ENCODE peak calls at places on chromosomes 4 and X, in four cellular contexts. T is IMR-90, F is neuronal stem cell, U is mesenchymal stem cell. S is an unnamed sample.

GRCh38 chr4:26330186-26330787 is 9.5 kb downstream of the RBPJ start:
- DNase-seq in T (peak; percentile 68), F (no peak), U (peak; percentile 74), S (peak; percentile 84)

GRCh38 chrX:129717902-129718301 is 20.9 kb upstream of the XPNPEP2 start:
- DNase-seq in T (peak; percentile 78), F (no peak), U (peak; percentile 75), S (peak; percentile 18)

GRCh38 chrX:9519546-9520210 is 54.8 kb downstream of the TBL1X start:
- DNase-seq in T (no peak), F (no peak), U (no peak), S (no peak)

GRCh38 chr4:164943192-164943591 is 34.3 kb downstream of the TRIM61 start:
- DNase-seq in T (no peak), F (no peak), U (no peak), S (peak; percentile 90)

GRCh38 chrX:50098241-50098640 is 102.6 kb downstream of the AKAP4 start:
- DNase-seq in T (no peak), F (no peak), U (no peak), S (no peak)

GRCh38 chr4:17055788-17056187 is 157.3 kb upstream of the LDB2 start:
- DNase-seq in T (peak; percentile 97), F (no peak), U (peak; percentile 67), S (no peak)

GRCh38 chr4:48546336-48546735 is 56.3 kb downstream of the ZAR1 start:
- DNase-seq in T (peak; percentile 52), F (peak; percentile 23), U (peak; percentile 40), S (peak; percentile 2)

GRCh38 chrX:85444613-85445012 is 65.1 kb upstream of the POF1B start:
- DNase-seq in T (no peak), F (no peak), U (no peak), S (no peak)

GRCh38 chrX:103791826-103792458 is 15.3 kb downstream of the PLP1 start:
- DNase-seq in T (peak; percentile 48), F (no peak), U (no peak), S (peak; percentile 66)

GRCh38 chr4:101977096-101977495 is 186.6 kb downstream of the BANK1 start:
- DNase-seq in T (peak; percentile 94), F (no peak), U (peak; percentile 89), S (peak; percentile 55)

GRCh38 chrX:13688772-13689518 is at the start of gene RAB9A:
- DNase-seq in T (peak; percentile 68), F (peak; percentile 62), U (peak; percentile 79), S (peak; percentile 78)
- H4K8ac ChIP-seq in T (peak within 1 kb of the TSS; percentile 29), F (no peak within 1 kb of the TSS), U (no peak within 1 kb of the TSS), S (peak within 1 kb of the TSS; percentile 84)

GRCh38 chr4:87547016-87547708 is 18.0 kb upstream of the SPARCL1 start:
- DNase-seq in T (no peak), F (no peak), U (no peak), S (no peak)
- H2AFZ ChIP-seq in T (no peak overlapping the region), F (no peak overlapping the region), U (no peak overlapping the region), S (no peak overlapping the region)

GRCh38 chr4:104571341-104571740 is 76.6 kb upstream of the CXXC4 start:
- DNase-seq in T (no peak), F (no peak), U (no peak), S (peak; percentile 78)
- H3K36me3 ChIP-seq in T (no peaks in the 10 kb centered on the region), F (no peaks in the 10 kb centered on the region), U (no peaks in the 10 kb centered on the region), S (no peaks in the 10 kb centered on the region)

DNA sequence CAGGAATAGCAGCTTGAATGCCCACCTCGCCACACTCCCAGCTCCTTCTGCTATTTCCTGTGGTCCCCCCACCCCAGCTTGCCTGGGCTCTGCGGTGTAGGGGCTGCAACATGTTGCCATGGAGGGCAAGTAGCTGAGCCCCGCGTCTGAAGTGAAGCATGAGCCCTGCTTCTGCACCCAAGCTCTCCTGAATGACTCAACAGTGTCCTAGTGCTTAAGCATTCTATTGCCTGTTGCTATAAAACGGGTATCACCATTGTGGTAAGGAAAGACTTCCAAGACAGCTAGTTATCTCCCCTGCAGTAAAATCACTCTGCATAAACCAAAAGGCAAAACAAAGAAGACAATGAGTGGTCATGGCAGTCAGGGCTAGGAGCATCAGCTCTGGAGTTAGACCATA is 31.4 kb upstream of the SPATA4 start:
- DNase-seq in T (peak; percentile 48), F (no peak), U (peak; percentile 9), S (no peak)
- H4K8ac ChIP-seq in T (no peak overlapping the region), F (no peak overlapping the region), U (no peak overlapping the region), S (no peak overlapping the region)

GRCh38 chr4:30760560-30760959 is 40.4 kb downstream of the PCDH7 start:
- DNase-seq in T (no peak), F (no peak), U (no peak), S (no peak)

GRCh38 chr4:30767147-30767546 is 47.0 kb downstream of the PCDH7 start:
- DNase-seq in T (no peak), F (no peak), U (no peak), S (no peak)

GRCh38 chr4:30765022-30765421 is 44.9 kb downstream of the PCDH7 start:
- DNase-seq in T (no peak), F (no peak), U (no peak), S (no peak)

GRCh38 chr4:30768278-30768677 is 48.1 kb downstream of the PCDH7 start:
- DNase-seq in T (no peak), F (no peak), U (peak; percentile 32), S (no peak)

GRCh38 chr4:30763337-30763736 is 43.2 kb downstream of the PCDH7 start:
- DNase-seq in T (peak; percentile 80), F (no peak), U (peak; percentile 50), S (no peak)
- H2AFZ ChIP-seq in T (no peak overlapping the region), F (no peak overlapping the region), U (no peak overlapping the region), S (no peak overlapping the region)

GRCh38 chr4:55437356-55437796 is 41.6 kb downstream of the TMEM165 start:
- DNase-seq in T (peak; percentile 75), F (no peak), U (peak; percentile 44), S (peak; percentile 33)

GRCh38 chr4:55426518-55426917 is 30.8 kb downstream of the TMEM165 start:
- DNase-seq in T (no peak), F (no peak), U (peak; percentile 30), S (peak; percentile 15)

GRCh38 chr4:55437823-55438222 is 42.1 kb downstream of the TMEM165 start:
- DNase-seq in T (no peak), F (no peak), U (no peak), S (no peak)

GRCh38 chr4:55435136-55435535 is 39.4 kb downstream of the TMEM165 start:
- DNase-seq in T (peak; percentile 48), F (no peak), U (peak; percentile 34), S (peak; percentile 33)

GRCh38 chr4:55431710-55432336 is 36.1 kb downstream of the TMEM165 start:
- DNase-seq in T (no peak), F (no peak), U (no peak), S (no peak)
- H3K36me3 ChIP-seq in T (peaks cover 32% of the 10 kb centered on the region), F (peaks cover 100% of the 10 kb centered on the region), U (peaks cover 94% of the 10 kb centered on the region), S (peaks cover 18% of the 10 kb centered on the region)

GRCh38 chrX:499870-500364 is 113.2 kb upstream of the PPP2R3B start:
- DNase-seq in T (no peak), F (peak; percentile 46), U (no peak), S (no peak)
- H4K8ac ChIP-seq in T (no peak overlapping the region), F (no peak overlapping the region), U (no peak overlapping the region), S (no peak overlapping the region)

GRCh38 chr4:184094532-184095192 is 123.0 kb downstream of the ENPP6 start:
- DNase-seq in T (no peak), F (no peak), U (no peak), S (peak; percentile 23)

GRCh38 chr4:184090571-184090970 is 127.1 kb downstream of the ENPP6 start:
- DNase-seq in T (no peak), F (no peak), U (no peak), S (no peak)
- H2AFZ ChIP-seq in T (no peak overlapping the region), F (no peak overlapping the region), U (no peak overlapping the region), S (no peak overlapping the region)

DNA sequence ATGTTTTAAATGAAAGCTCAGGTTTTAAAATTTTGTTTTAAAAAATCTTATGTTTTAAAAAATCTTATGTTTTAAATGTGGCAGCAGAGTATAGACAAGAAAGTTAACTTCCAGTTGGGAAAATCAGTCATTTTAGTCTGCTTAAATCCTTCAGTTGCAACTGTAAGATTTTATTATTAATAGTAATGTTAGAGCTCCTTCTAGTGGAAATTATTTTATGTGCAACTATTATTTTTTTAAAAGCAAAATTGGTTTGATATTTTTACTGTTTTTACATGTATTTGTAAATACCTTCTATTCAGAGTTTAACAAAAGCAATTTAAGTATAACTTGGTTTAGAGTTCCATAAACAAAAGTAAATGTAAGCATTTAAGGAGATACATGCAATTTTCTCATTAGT is 8.5 kb upstream of the NUDT6 start:
- DNase-seq in T (peak; percentile 41), F (no peak), U (peak; percentile 24), S (no peak)
- H3K36me3 ChIP-seq in T (peaks cover 9% of the 10 kb centered on the region), F (peaks cover 87% of the 10 kb centered on the region), U (peaks cover 55% of the 10 kb centered on the region), S (peaks cover 10% of the 10 kb centered on the region)

S was measured in trophoblast cell.